ENCODE peak calls at places on chromosomes 12 and 14, in nine cellular contexts. J is hepatocyte, T is A549, X is sigmoid colon, A is upper lobe of right lung, Z is ovary, C is breast epithelium, B is heart right ventricle, N is transverse colon. H is an unnamed sample.

GRCh38 chr14:47959753-47960152 is 284.3 kb upstream of the MDGA2 start:
- DNase-seq in T (no peak), C (no peak), Z (no peak), B (no peak), N (no peak), J (peak; percentile 10), X (no peak), A (no peak), H (no peak)

GRCh38 chr12:41514050-41514449 is 325.9 kb downstream of the PDZRN4 start:
- DNase-seq in A (no peak), Z (no peak), X (no peak), B (no peak), J (no peak), T (no peak), N (no peak), C (no peak), H (no peak)

GRCh38 chr14:64088647-64088964 is 205.6 kb downstream of the ESR2 start:
- DNase-seq in B (no peak), T (no peak), N (no peak), C (no peak), Z (no peak), X (no peak), J (no peak), A (no peak), H (no peak)

GRCh38 chr12:27428466-27428865 is 18.1 kb upstream of the SMCO2 start:
- DNase-seq in B (no peak), J (no peak), A (no peak), N (no peak), C (no peak), Z (no peak), T (no peak), X (no peak), H (no peak)

GRCh38 chr14:44712095-44712822 is 205.2 kb upstream of the FSCB start:
- DNase-seq in C (no peak), Z (no peak), B (no peak), X (no peak), A (no peak), J (no peak), T (no peak), N (no peak), H (peak; percentile 35)

GRCh38 chr14:93013368-93013719 is 90.4 kb downstream of the CHGA start:
- DNase-seq in X (no peak), C (no peak), J (no peak), Z (no peak), N (no peak), A (no peak), B (no peak), T (no peak), H (no peak)

GRCh38 chr14:74938873-74939495 is 15.9 kb upstream of the RPS6KL1 start:
- DNase-seq in C (no peak), N (no peak), A (no peak), T (no peak), J (no peak), Z (no peak), X (no peak), B (no peak), H (no peak)

GRCh38 chr14:102944448-102945330 is 22.2 kb downstream of the AMN start:
- DNase-seq in B (no peak), T (no peak), Z (no peak), A (no peak), X (no peak), C (no peak), J (no peak), N (no peak), H (no peak)

GRCh38 chr14:55255185-55255584 is 16.0 kb upstream of the FBXO34 start:
- DNase-seq in C (no peak), X (no peak), Z (no peak), B (no peak), N (no peak), J (no peak), A (no peak), T (no peak), H (no peak)

GRCh38 chr14:55255979-55256378 is 15.2 kb upstream of the FBXO34 start:
- DNase-seq in N (no peak), B (no peak), J (no peak), Z (no peak), C (no peak), T (no peak), X (no peak), A (no peak), H (no peak)

GRCh38 chr14:55254581-55254980 is 16.6 kb upstream of the FBXO34 start:
- DNase-seq in N (no peak), J (no peak), X (no peak), T (no peak), C (no peak), B (no peak), Z (no peak), A (no peak), H (no peak)

GRCh38 chr14:55256586-55256985 is 14.6 kb upstream of the FBXO34 start:
- DNase-seq in C (no peak), Z (no peak), A (no peak), B (no peak), X (no peak), J (no peak), T (no peak), N (no peak), H (no peak)
- H3K4me1 ChIP-seq in C (no peaks in the 10 kb centered on the region), Z (no peaks in the 10 kb centered on the region), A (no peaks in the 10 kb centered on the region), B (no peaks in the 10 kb centered on the region), X (no peaks in the 10 kb centered on the region), J (no peaks in the 10 kb centered on the region), T (no peaks in the 10 kb centered on the region), N (no peaks in the 10 kb centered on the region), H (no peaks in the 10 kb centered on the region)

DNA sequence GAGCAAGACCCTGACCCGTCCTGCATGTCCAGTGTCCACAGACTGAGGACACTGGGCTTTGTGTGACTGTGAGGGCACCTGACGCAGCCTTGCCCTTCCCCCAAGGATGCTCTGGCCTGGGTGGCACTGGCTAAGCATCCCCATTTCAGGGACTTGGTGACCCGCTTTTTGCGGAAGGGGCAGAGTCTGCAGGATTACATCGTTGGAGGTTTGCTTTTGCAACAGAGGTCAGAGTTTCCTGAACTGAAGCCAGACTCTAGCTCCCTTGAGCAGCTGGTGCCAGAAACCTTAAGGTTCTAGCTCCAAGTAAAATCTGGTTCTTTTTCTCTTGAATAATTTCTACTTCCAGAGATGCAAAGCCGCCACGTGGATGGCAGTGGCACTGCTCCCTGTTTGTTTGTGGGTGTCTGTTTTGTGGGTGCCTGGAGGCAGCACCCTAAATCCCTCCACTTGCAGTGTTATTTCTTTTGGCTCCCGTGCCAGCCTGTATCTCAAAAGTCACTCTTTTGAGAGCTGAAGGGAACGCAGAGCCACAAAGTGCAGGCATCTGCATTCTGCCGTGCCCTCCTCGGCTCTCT is 184.7 kb downstream of the TSPAN9 start:
- DNase-seq in T (no peak), Z (no peak), X (no peak), J (no peak), A (no peak), N (no peak), C (no peak), B (no peak), H (peak; percentile 34)
- H3K27ac ChIP-seq in T (no peak overlapping the region), Z (no peak overlapping the region), X (no peak overlapping the region), J (no peak overlapping the region), A (no peak overlapping the region), N (no peak overlapping the region), C (no peak overlapping the region), B (peak overlapping the region; percentile 76), H (no peak overlapping the region)

GRCh38 chr14:99571303-99571986 is 32.6 kb downstream of the CCDC85C start:
- DNase-seq in J (no peak), B (no peak), X (peak; percentile 82), N (peak; percentile 59), C (no peak), T (no peak), Z (no peak), A (no peak), H (no peak)

GRCh38 chr14:99573000-99573330 is 31.0 kb downstream of the CCDC85C start:
- DNase-seq in X (no peak), N (no peak), A (no peak), J (no peak), Z (no peak), C (no peak), B (no peak), T (no peak), H (no peak)

GRCh38 chr14:99573436-99574098 is 30.4 kb downstream of the CCDC85C start:
- DNase-seq in N (no peak), Z (no peak), X (no peak), A (no peak), J (no peak), B (no peak), T (no peak), C (no peak), H (no peak)

GRCh38 chr14:99570542-99571302 is 33.3 kb downstream of the CCDC85C start:
- DNase-seq in B (no peak), T (no peak), A (no peak), N (no peak), X (no peak), J (no peak), C (no peak), Z (no peak), H (no peak)

DNA sequence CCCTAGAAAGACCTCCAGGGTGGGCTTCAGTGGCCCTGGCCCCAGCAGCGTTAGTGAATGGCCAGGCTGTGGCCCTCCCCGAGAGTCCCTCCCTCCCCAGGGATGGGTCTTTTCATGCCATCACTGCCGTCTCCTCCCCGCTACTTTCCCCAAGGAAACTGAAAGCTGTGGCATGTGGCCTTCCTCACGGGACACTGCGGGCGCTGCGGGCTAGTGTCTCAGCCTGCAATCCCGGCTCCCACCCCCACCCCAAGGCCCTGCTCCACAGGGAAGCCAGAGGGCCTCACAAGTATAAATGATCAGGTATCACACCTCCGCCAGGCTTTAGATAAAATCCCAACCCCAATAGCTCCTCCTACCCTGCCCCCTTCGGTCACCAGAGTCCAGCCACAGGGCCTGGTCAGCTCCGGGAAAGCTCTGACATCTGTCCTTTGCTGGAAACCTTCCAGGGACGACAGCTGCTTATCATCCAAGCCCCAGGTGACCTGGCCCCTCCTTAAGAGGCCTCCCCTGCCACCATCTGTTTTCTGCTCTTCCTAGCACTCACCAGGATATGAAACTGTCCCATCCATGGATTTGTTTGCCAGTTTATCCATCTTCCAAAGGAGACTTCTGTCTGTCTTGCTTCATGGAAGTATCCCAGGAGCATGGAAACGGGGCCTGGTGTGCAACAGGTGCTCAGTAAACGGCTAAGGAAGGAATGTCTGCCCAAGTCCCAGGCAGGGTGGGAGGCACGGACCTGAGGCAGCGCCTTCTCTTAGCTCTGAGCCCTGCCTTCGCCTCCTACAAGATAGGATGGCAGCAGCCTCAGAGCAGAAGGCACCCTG is 31.6 kb downstream of the CCDC85C start:
- DNase-seq in T (no peak), N (peak; percentile 61), Z (no peak), J (peak; percentile 67), B (no peak), C (no peak), X (no peak), A (no peak), H (no peak)
- H3K4me3 ChIP-seq in T (no peak overlapping the region), N (no peak overlapping the region), Z (no peak overlapping the region), J (no peak overlapping the region), B (no peak overlapping the region), C (no peak overlapping the region), X (no peak overlapping the region), A (no peak overlapping the region), H (no peak overlapping the region)

DNA sequence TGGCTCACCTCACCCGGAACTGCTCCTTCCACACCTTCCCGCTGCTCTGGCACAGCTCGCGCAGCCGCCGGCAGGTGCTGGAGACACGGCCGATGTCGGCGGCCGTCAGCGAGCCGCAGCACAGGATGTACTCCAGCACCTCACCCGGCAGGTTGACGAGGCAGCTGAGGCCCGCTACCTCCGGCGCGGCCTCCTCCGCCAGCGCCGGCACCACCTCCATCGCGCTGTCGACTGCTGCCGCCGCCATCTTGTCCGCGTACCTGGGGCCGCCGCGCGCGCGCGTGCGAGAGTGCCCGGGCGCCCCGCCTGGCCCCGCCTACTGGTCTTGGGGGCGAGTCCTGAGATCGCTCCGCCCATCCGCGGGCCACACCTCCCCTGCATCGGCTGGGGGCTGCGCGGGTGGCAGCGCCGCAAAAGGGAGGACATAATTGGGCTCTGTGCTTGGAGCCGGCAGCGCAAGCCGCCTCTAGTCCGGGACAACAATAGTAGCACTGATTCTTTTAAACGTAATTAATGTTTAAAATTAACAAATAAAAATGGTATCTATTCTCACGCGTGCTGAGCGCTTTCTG is at the start of gene FBXO21:
- DNase-seq in N (peak; percentile 93), A (peak; percentile 96), B (peak; percentile 93), J (peak; percentile 96), Z (peak; percentile 97), T (peak; percentile 91), C (peak; percentile 88), X (peak; percentile 95), H (peak; percentile 96)
- H3K4me1 ChIP-seq in N (no peaks in the 10 kb centered on the region), A (peaks cover 11% of the 10 kb centered on the region), B (peaks cover 13% of the 10 kb centered on the region), J (peaks cover 4% of the 10 kb centered on the region), Z (peaks cover 3% of the 10 kb centered on the region), T (peaks cover 13% of the 10 kb centered on the region), C (no peaks in the 10 kb centered on the region), X (peaks cover 18% of the 10 kb centered on the region), H (peaks cover 16% of the 10 kb centered on the region)